ENCODE peak calls at places on chromosomes 4 and X, in nine cellular contexts. C is heart left ventricle, X is spleen, U is Panc1, W is astrocyte, V is transverse colon, I is MM.1S, L is neural progenitor cell, K is HCT116. B is an unnamed sample.
A peak's percentile ranks its signal among the peaks of the same experiment; 100 is the strongest.

GRCh38 chr4:48405924-48406323 is 64.6 kb downstream of the SLAIN2 start:
- DNase-seq in C (no peak), X (no peak), U (no peak), W (no peak), V (no peak), I (no peak), L (no peak), K (no peak), B (no peak)

GRCh38 chr4:1604706-1605205 is 79.4 kb downstream of the FAM53A start:
- DNase-seq in C (no peak), X (peak; percentile 85), U (no peak), W (no peak), V (peak; percentile 22), I (no peak), L (no peak), K (no peak), B (no peak)

GRCh38 chr4:173121044-173121685 is 47.4 kb upstream of the GALNT7 start:
- DNase-seq in C (no peak), X (no peak), U (no peak), W (peak; percentile 59), V (peak; percentile 48), I (peak; percentile 88), L (peak; percentile 16), K (no peak), B (peak; percentile 44)

GRCh38 chrX:134374910-134375309 is 85.1 kb upstream of the HPRT1 start:
- DNase-seq in C (no peak), X (no peak), U (no peak), W (peak; percentile 50), V (no peak), I (no peak), L (no peak), K (no peak), B (no peak)

GRCh38 chrX:134004038-134004437 is 18.6 kb upstream of the GPC3 start:
- DNase-seq in C (no peak), X (no peak), U (no peak), W (peak; percentile 22), V (no peak), I (no peak), L (no peak), K (no peak), B (no peak)

GRCh38 chrX:65750674-65751469 is 83.4 kb downstream of the MSN start:
- DNase-seq in C (no peak), X (no peak), U (no peak), W (no peak), V (peak; percentile 21), I (peak; percentile 95), L (no peak), K (no peak), B (no peak)

GRCh38 chrX:119488749-119489148 is 20.5 kb downstream of the SLC25A5 start:
- DNase-seq in C (peak; percentile 32), X (no peak), U (no peak), W (no peak), V (peak; percentile 73), I (peak; percentile 53), L (peak; percentile 49), K (no peak), B (no peak)

GRCh38 chr4:141391771-141392170 is 171.1 kb downstream of the ZNF330 start:
- DNase-seq in C (no peak), X (no peak), U (no peak), W (peak; percentile 68), V (no peak), I (no peak), L (no peak), K (no peak), B (peak; percentile 38)

GRCh38 chrX:134443020-134443419 is 16.9 kb upstream of the HPRT1 start:
- DNase-seq in C (no peak), X (no peak), U (no peak), W (no peak), V (no peak), I (peak; percentile 58), L (no peak), K (no peak), B (peak; percentile 52)

GRCh38 chrX:53089224-53089842 is 4.6 kb upstream of the KANTR start:
- DNase-seq in C (peak; percentile 43), X (peak; percentile 60), U (no peak), W (peak; percentile 39), V (peak; percentile 65), I (peak; percentile 44), L (peak; percentile 52), K (peak; percentile 34), B (no peak)

GRCh38 chr4:144355809-144356757 is 215.6 kb upstream of the GYPA start:
- DNase-seq in C (no peak), X (no peak), U (peak; percentile 12), W (peak; percentile 99), V (peak; percentile 11), I (peak; percentile 12), L (peak; percentile 88), K (peak; percentile 67), B (peak; percentile 97)

DNA sequence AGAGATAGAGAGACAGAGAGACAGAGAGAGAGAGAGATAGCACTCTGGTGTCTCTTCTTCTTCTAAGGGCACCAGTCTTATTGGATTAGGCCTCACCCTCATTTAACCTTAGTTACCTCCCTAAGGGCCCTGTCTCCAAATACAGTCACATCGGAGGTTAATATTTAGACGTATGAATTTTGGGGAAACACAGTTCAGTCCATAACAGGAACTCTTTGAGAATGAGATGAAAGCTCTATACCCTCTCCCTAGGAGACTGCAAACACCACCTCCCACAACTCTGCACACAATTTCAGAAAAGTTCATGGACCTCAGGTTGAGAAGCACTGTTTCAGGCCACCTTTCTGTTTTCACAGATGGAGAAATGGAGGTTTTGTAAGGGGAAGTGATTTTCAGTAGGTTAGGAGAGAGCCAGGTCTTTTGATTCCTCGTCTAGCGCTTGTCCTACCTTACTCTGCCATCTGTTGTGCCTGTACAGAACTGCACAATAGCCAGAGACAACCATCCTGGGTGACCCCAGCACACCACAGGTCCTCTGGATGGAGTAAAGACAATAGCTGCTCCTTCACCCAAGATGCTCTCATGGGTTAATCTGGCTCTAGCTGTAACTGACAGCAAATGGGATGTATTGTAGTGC is 16.9 kb upstream of the LOC101059915 start:
- DNase-seq in C (no peak), X (no peak), U (no peak), W (no peak), V (peak; percentile 34), I (peak; percentile 58), L (no peak), K (no peak), B (no peak)
- TF ChIP-seq CTCF in C (peak; percentile 8), X (peak; percentile 42), U (peak; percentile 46), W (no peak), V (peak; percentile 49), I (peak; percentile 53), L (no peak), K (no peak), B (no peak)

GRCh38 chr4:13548059-13548983 is 4.0 kb upstream of the NKX3-2 start:
- DNase-seq in C (no peak), X (peak; percentile 69), U (no peak), W (no peak), V (no peak), I (peak; percentile 17), L (peak; percentile 55), K (no peak), B (no peak)
- H3K27me3 ChIP-seq in C (peaks cover 91% of the 10 kb centered on the region), X (peaks cover 96% of the 10 kb centered on the region), U (peaks cover 2% of the 10 kb centered on the region), W (peaks cover 66% of the 10 kb centered on the region), V (peaks cover 89% of the 10 kb centered on the region), I (peaks cover 17% of the 10 kb centered on the region), L (peaks cover 88% of the 10 kb centered on the region), K (no peaks in the 10 kb centered on the region), B (peaks cover 54% of the 10 kb centered on the region)

DNA sequence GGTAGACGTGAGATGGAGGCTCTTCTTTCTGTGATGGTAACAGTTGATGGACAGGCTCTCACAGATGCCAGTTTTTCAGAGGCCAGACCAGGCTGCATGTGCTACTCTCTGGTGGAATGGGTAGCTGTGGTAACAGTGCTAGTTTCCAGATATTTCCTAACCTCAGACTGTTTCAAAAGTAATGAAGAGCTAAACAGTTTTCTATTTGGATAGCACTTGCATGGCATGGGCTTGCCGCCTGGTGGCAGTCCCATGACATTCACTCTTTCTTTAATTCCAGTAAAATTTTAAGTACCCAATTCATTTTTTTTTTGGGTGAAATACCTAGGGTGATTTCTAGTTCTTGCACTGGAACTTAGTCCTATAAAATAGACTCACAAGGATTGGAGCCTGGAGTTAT is 220.2 kb upstream of the MAD2L1 start:
- DNase-seq in C (no peak), X (no peak), U (no peak), W (no peak), V (no peak), I (no peak), L (no peak), K (no peak), B (no peak)
- TF ChIP-seq CTCF in C (no peak), X (no peak), U (peak; percentile 8), W (no peak), V (no peak), I (no peak), L (peak; percentile 62), K (no peak), B (no peak)

GRCh38 chrX:150408561-150408960 is 45.4 kb downstream of the MAMLD1 start:
- DNase-seq in C (no peak), X (no peak), U (no peak), W (no peak), V (no peak), I (no peak), L (no peak), K (no peak), B (no peak)

GRCh38 chrX:150405006-150405405 is 41.9 kb downstream of the MAMLD1 start:
- DNase-seq in C (no peak), X (no peak), U (no peak), W (peak; percentile 6), V (no peak), I (no peak), L (no peak), K (no peak), B (no peak)

GRCh38 chrX:150408007-150408406 is 44.9 kb downstream of the MAMLD1 start:
- DNase-seq in C (no peak), X (no peak), U (no peak), W (no peak), V (no peak), I (no peak), L (no peak), K (no peak), B (no peak)

GRCh38 chrX:150405576-150405975 is 42.5 kb downstream of the MAMLD1 start:
- DNase-seq in C (no peak), X (no peak), U (no peak), W (no peak), V (no peak), I (no peak), L (no peak), K (no peak), B (no peak)

GRCh38 chrX:150406559-150406958 is 43.4 kb downstream of the MAMLD1 start:
- DNase-seq in C (no peak), X (no peak), U (no peak), W (peak; percentile 17), V (no peak), I (no peak), L (no peak), K (no peak), B (no peak)
- H3K27me3 ChIP-seq in C (no peaks in the 10 kb centered on the region), X (no peaks in the 10 kb centered on the region), U (no peaks in the 10 kb centered on the region), W (no peaks in the 10 kb centered on the region), V (no peaks in the 10 kb centered on the region), I (no peaks in the 10 kb centered on the region), L (no peaks in the 10 kb centered on the region), K (no peaks in the 10 kb centered on the region), B (no peaks in the 10 kb centered on the region)

DNA sequence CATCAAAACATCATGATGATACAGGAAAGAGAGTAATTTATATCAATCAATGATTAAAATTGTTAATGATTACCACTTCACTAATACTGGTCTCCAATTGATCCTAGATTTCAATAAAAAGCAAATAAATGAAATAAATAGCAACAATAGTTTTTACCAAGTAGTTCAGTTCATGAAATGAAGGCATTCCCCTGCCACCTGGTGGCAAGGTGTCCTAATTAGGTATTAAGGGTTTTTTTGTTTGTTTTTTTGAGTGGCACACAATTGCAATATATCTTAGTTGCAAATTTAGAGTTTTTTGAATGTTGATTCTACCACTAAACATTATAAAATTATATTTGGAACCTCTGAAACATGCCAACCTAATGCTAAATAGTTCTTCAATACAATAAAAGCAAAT is 157.4 kb upstream of the PDE5A start:
- DNase-seq in C (no peak), X (no peak), U (no peak), W (peak; percentile 10), V (peak; percentile 34), I (peak; percentile 46), L (no peak), K (peak; percentile 13), B (no peak)
- TF ChIP-seq CTCF in C (peak; percentile 31), X (no peak), U (peak; percentile 18), W (peak; percentile 23), V (peak; percentile 66), I (peak; percentile 63), L (peak; percentile 29), K (peak; percentile 55), B (peak; percentile 33)